ENCODE peak calls at places on chromosomes 16 and 17, in six cellular contexts. A is neuronal stem cell, Y is IMR-90, D is trophoblast cell, L is H9, U is H1. E is an unnamed sample.

GRCh38 chr17:6040473-6040872 is 29.7 kb upstream of the WSCD1 start:
- DNase-seq in Y (no peak), A (no peak), L (no peak), D (no peak), U (no peak), E (no peak)

GRCh38 chr17:17944253-17944652 is 27.9 kb downstream of the TOM1L2 start:
- DNase-seq in Y (no peak), A (no peak), U (no peak), L (no peak), D (no peak), E (no peak)

GRCh38 chr16:74999208-74999682 is 421 bp downstream of the ZNRF1 start:
- DNase-seq in L (no peak), Y (no peak), U (no peak), D (peak; percentile 53), A (peak; percentile 29), E (peak; percentile 24)

GRCh38 chr17:69412336-69412735 is 2.2 kb upstream of the MAP2K6 start:
- DNase-seq in D (no peak), A (no peak), Y (no peak), U (no peak), L (no peak), E (no peak)

GRCh38 chr17:58318627-58319180 is 9.9 kb downstream of the TSPOAP1 start:
- DNase-seq in D (no peak), U (no peak), A (no peak), Y (no peak), L (no peak), E (no peak)

GRCh38 chr17:73360961-73361761 is 49.4 kb upstream of the CDC42EP4 start:
- DNase-seq in D (no peak), Y (no peak), A (peak; percentile 62), L (peak; percentile 86), U (no peak), E (no peak)

GRCh38 chr16:88763502-88764053 is 21.4 kb downstream of the PIEZO1 start:
- DNase-seq in U (no peak), L (peak; percentile 89), Y (no peak), A (peak; percentile 80), D (peak; percentile 96), E (peak; percentile 52)

GRCh38 chr16:28202147-28202746 is 9.5 kb downstream of the XPO6 start:
- DNase-seq in U (no peak), L (no peak), D (no peak), A (no peak), Y (no peak), E (no peak)

GRCh38 chr16:51807551-51807950 is 656.5 kb upstream of the SALL1 start:
- DNase-seq in L (no peak), U (no peak), A (no peak), D (no peak), Y (no peak), E (peak; percentile 30)

GRCh38 chr17:64457156-64457555 is 8.2 kb downstream of the MILR1 start:
- DNase-seq in A (no peak), U (no peak), L (no peak), D (no peak), Y (peak; percentile 66), E (peak; percentile 68)

GRCh38 chr16:29900888-29901606 is 759 bp downstream of the ASPHD1 start:
- DNase-seq in U (no peak), A (no peak), Y (no peak), D (no peak), L (no peak), E (no peak)

GRCh38 chr16:2196162-2196980 is at the start of gene CASKIN1:
- DNase-seq in A (peak; percentile 56), Y (no peak), L (no peak), U (no peak), D (peak; percentile 44), E (no peak)

GRCh38 chr16:27286446-27286845 is 17.9 kb upstream of the NSMCE1 start:
- DNase-seq in L (no peak), Y (peak; percentile 97), A (no peak), D (peak; percentile 29), U (no peak), E (peak; percentile 80)

GRCh38 chr16:27561216-27561615 is 11.3 kb downstream of the KATNIP start:
- DNase-seq in A (no peak), U (no peak), D (no peak), Y (no peak), L (no peak), E (no peak)

GRCh38 chr17:29613371-29613837 is 9.3 kb downstream of the CORO6 start:
- DNase-seq in D (peak; percentile 99), A (peak; percentile 90), U (no peak), Y (peak; percentile 59), L (peak; percentile 98), E (peak; percentile 83)

GRCh38 chr17:45222994-45223540 is 1.4 kb downstream of the FMNL1 start:
- DNase-seq in Y (no peak), L (peak; percentile 43), U (no peak), A (no peak), D (no peak), E (no peak)

GRCh38 chr17:5705081-5705875 is 121.0 kb upstream of the NLRP1 start:
- DNase-seq in Y (peak; percentile 1), L (peak; percentile 80), U (no peak), A (peak; percentile 62), D (no peak), E (no peak)

GRCh38 chr16:71367243-71367976 is 8.9 kb downstream of the CALB2 start:
- DNase-seq in U (peak; percentile 67), A (peak; percentile 60), Y (peak; percentile 21), L (peak; percentile 91), D (peak; percentile 69), E (peak; percentile 46)

GRCh38 chr17:66834919-66835454 is at the start of gene CACNG5:
- DNase-seq in U (no peak), A (no peak), D (no peak), Y (no peak), L (peak; percentile 80), E (no peak)

GRCh38 chr17:17264430-17264829 is 16.6 kb downstream of the COPS3 start:
- DNase-seq in Y (no peak), U (no peak), A (no peak), D (no peak), L (no peak), E (no peak)

GRCh38 chr17:13256545-13256944 is 238.7 kb upstream of the ELAC2 start:
- DNase-seq in A (no peak), U (no peak), D (peak; percentile 26), Y (no peak), L (no peak), E (no peak)

DNA sequence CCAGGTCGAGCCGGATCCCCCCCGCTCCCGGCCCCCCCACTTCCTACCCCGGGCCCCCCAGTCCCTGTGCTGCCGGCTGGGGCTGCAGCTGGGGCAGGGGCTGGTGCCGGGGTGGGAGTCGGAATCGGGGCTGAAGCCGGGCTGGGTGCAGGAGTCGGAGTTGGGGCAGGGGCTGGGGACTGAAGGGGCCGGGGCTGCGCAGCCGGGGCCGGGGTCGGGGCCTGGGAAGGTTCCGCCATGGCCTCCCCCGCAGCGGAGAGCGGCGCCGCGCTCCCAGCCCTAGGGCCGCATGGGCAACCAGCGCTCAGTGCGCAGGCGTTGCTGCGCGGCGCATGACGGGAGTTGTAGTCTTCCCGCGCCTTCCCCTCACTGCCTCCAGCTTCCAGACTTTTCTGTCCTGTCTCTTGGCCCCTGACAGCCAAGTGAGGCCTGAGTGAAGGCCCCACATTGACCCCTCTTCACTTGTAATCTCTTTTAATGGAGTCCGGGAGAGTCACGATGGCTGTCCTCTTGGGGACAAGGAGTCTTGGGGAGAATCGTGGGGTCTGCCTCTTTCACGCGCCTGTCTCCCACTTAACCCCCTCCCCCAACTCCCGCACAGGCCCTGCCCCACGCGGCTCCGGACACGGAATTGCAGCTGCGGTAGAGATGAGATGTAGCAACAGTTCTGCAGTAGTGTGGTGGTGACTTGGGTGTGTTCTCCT is at the start of gene KAT2A:
- DNase-seq in A (peak; percentile 79), L (peak; percentile 93), U (peak; percentile 43), D (peak; percentile 92), Y (peak; percentile 77), E (peak; percentile 83)
- H4K8ac ChIP-seq in A (no peak within 1 kb of the TSS), L (no peak within 1 kb of the TSS), U (peak within 1 kb of the TSS; percentile 16), D (peak within 1 kb of the TSS; percentile 59), Y (peak within 1 kb of the TSS; percentile 4), E (peak within 1 kb of the TSS; percentile 66)

DNA sequence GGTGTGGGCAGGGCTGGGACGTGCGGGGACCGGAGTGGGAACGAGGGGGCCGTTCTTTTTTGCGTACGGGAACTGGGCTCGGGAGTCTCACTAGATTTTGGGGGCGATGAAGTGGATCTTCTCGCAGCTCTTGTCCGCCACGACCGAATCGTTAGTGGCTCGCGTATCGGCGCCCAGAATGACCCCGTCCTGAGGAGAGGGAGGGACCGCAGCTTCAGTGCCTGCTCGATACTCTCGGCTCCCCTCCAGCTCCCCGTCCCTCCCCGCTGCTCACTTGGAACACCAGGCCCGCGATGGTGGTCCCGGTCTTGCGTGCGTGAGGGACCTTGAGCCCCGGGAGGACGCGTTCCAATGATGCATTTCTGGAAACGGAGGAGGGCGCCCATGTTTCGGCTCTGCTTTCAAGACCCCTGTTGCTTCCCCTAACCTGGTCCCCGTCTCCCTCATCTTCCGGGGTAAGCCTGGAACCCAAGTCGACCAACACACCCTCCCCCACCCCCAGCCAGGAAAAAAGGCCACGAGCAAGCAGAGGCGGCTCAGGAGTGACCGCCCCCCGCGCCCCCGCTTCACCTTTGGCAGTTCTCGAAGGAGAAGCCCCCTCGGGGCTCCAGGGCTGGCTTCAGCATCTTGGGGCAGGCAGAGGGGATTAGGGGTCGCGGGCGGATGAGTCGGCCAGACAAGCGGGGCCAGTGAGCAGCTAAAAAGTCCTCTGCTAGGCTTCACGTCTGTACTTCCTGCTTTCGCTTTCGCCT is at the start of gene PSMB10:
- DNase-seq in Y (peak; percentile 72), L (no peak), A (peak; percentile 37), U (no peak), D (peak; percentile 32), E (peak; percentile 91)
- H3K4ac ChIP-seq in Y (peak within 1 kb of the TSS; percentile 95), L (no peak within 1 kb of the TSS), A (no peak within 1 kb of the TSS), U (peak within 1 kb of the TSS; percentile 99), D (peak within 1 kb of the TSS; percentile 59), E (peak within 1 kb of the TSS; percentile 98)

GRCh38 chr17:7132511-7133094 is 18.0 kb upstream of the ASGR2 start:
- DNase-seq in L (peak; percentile 95), U (peak; percentile 63), Y (no peak), A (peak; percentile 61), D (peak; percentile 48), E (peak; percentile 34)

GRCh38 chr17:7133424-7133823 is 18.8 kb upstream of the ASGR2 start:
- DNase-seq in U (no peak), D (peak; percentile 48), L (peak; percentile 89), Y (no peak), A (peak; percentile 43), E (peak; percentile 32)

GRCh38 chr17:7136266-7136877 is 21.8 kb upstream of the ASGR2 start:
- DNase-seq in D (peak; percentile 73), Y (peak; percentile 69), U (no peak), L (no peak), A (peak; percentile 79), E (peak; percentile 69)

GRCh38 chr17:7130626-7131467 is 16.2 kb upstream of the ASGR2 start:
- DNase-seq in U (no peak), L (no peak), D (peak; percentile 16), A (no peak), Y (no peak), E (no peak)

DNA sequence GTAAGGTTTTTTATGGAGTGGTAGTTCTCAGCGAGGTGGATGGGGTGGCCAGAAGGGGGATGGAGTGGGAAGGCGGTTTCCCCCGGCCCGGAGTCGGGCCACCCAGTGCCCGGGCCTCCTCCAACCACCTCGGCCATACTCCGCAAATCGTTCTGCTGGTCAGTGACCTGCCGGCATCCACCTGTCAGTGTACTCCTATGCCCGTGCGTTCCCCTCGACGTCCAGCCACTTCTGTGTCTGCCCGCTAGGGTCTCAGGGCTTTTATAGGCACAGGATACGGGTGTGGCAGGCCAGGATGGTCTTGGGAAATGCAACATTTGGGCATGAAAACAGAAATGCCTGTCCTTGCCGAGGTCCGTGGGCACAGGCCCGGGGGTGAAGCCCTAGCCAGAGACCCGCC is 19.3 kb upstream of the ASGR2 start:
- DNase-seq in U (no peak), A (no peak), D (no peak), Y (no peak), L (peak; percentile 77), E (no peak)
- H2AFZ ChIP-seq in U (no peak overlapping the region), A (no peak overlapping the region), D (no peak overlapping the region), Y (no peak overlapping the region), L (no peak overlapping the region), E (no peak overlapping the region)

GRCh38 chr17:82801377-82801970 is 38.3 kb downstream of the ZNF750 start:
- DNase-seq in L (no peak), D (no peak), A (no peak), U (no peak), Y (no peak), E (no peak)
- H4K8ac ChIP-seq in L (no peak overlapping the region), D (no peak overlapping the region), A (no peak overlapping the region), U (no peak overlapping the region), Y (no peak overlapping the region), E (no peak overlapping the region)